ENCODE peak calls at places on chromosomes 4 and X, in five cellular contexts. One of them, this sample, is unnamed.

GRCh38 chrX:65589304-65589703 is 54.7 kb upstream of the LAS1L start:
- DNase-seq in NAMALWA: no peak
- DNase-seq in right lobe of liver: no peak
- DNase-seq in H9: no peak
- DNase-seq in NCI-H1930: no peak
- DNase-seq in this sample: no peak

GRCh38 chr4:154660052-154660451 is 47.6 kb upstream of the FGG start:
- DNase-seq in NAMALWA: no peak
- DNase-seq in right lobe of liver: no peak
- DNase-seq in H9: no peak
- DNase-seq in NCI-H1930: no peak
- DNase-seq in this sample: no peak

GRCh38 chr4:99710020-99710419 is 52.4 kb upstream of the C4orf54 start:
- DNase-seq in NAMALWA: no peak
- DNase-seq in right lobe of liver: no peak
- DNase-seq in H9: no peak
- DNase-seq in NCI-H1930: no peak
- DNase-seq in this sample: no peak

GRCh38 chr4:165635261-165635838 is 237.7 kb upstream of the TLL1 start:
- DNase-seq in NAMALWA: no peak
- DNase-seq in right lobe of liver: no peak
- DNase-seq in H9: no peak
- DNase-seq in NCI-H1930: no peak
- DNase-seq in this sample: no peak

GRCh38 chr4:67568820-67569219 is 10.3 kb downstream of the STAP1 start:
- DNase-seq in NAMALWA: no peak
- DNase-seq in right lobe of liver: no peak
- DNase-seq in H9: no peak
- DNase-seq in NCI-H1930: no peak
- DNase-seq in this sample: no peak

GRCh38 chr4:56410247-56410646 is 23.0 kb upstream of the AASDH start:
- DNase-seq in NAMALWA: no peak
- DNase-seq in right lobe of liver: no peak
- DNase-seq in H9: peak; percentile 59
- DNase-seq in NCI-H1930: peak; percentile 73
- DNase-seq in this sample: peak; percentile 85

GRCh38 chr4:105710012-105710600 is 1.5 kb downstream of the GSTCD start:
- DNase-seq in NAMALWA: no peak
- DNase-seq in right lobe of liver: no peak
- DNase-seq in H9: no peak
- DNase-seq in NCI-H1930: no peak
- DNase-seq in this sample: no peak

GRCh38 chrX:1159515-1159914 is 52.9 kb downstream of the CRLF2 start:
- DNase-seq in NAMALWA: no peak
- DNase-seq in right lobe of liver: no peak
- DNase-seq in H9: no peak
- DNase-seq in NCI-H1930: no peak
- DNase-seq in this sample: no peak

GRCh38 chrX:123756320-123756719 is 23.5 kb upstream of the THOC2 start:
- DNase-seq in NAMALWA: no peak
- DNase-seq in right lobe of liver: no peak
- DNase-seq in H9: no peak
- DNase-seq in NCI-H1930: no peak
- DNase-seq in this sample: no peak

GRCh38 chr4:145299380-145300076 is 119.1 kb upstream of the OTUD4 start:
- DNase-seq in NAMALWA: peak; percentile 79
- DNase-seq in right lobe of liver: no peak
- DNase-seq in H9: no peak
- DNase-seq in NCI-H1930: no peak
- DNase-seq in this sample: peak; percentile 12

GRCh38 chr4:148056879-148057278 is 325.0 kb downstream of the ARHGAP10 start:
- DNase-seq in NAMALWA: peak; percentile 94
- DNase-seq in right lobe of liver: peak; percentile 68
- DNase-seq in H9: peak; percentile 64
- DNase-seq in NCI-H1930: no peak
- DNase-seq in this sample: no peak

GRCh38 chrX:139720136-139720535 is 12.2 kb upstream of the MCF2 start:
- DNase-seq in NAMALWA: no peak
- DNase-seq in right lobe of liver: no peak
- DNase-seq in H9: peak; percentile 50
- DNase-seq in NCI-H1930: no peak
- DNase-seq in this sample: no peak

GRCh38 chr4:55291227-55291629 is 54.8 kb upstream of the SRD5A3 start:
- DNase-seq in NAMALWA: no peak
- DNase-seq in right lobe of liver: no peak
- DNase-seq in H9: no peak
- DNase-seq in NCI-H1930: no peak
- DNase-seq in this sample: peak; percentile 67

GRCh38 chr4:106495498-106495897 is 126.9 kb upstream of the GIMD1 start:
- DNase-seq in NAMALWA: no peak
- DNase-seq in right lobe of liver: no peak
- DNase-seq in H9: no peak
- DNase-seq in NCI-H1930: no peak
- DNase-seq in this sample: no peak

GRCh38 chr4:111639120-111639519 is 506.1 kb upstream of the FAM241A start:
- DNase-seq in NAMALWA: no peak
- DNase-seq in right lobe of liver: no peak
- DNase-seq in H9: no peak
- DNase-seq in NCI-H1930: no peak
- DNase-seq in this sample: no peak

GRCh38 chr4:120319230-120319761 is 252.6 kb upstream of the MAD2L1 start:
- DNase-seq in NAMALWA: no peak
- DNase-seq in right lobe of liver: no peak
- DNase-seq in H9: no peak
- DNase-seq in NCI-H1930: no peak
- DNase-seq in this sample: no peak

GRCh38 chrX:153580700-153581386 is 18.1 kb downstream of the CCNQ start:
- DNase-seq in NAMALWA: no peak
- DNase-seq in right lobe of liver: no peak
- DNase-seq in H9: peak; percentile 61
- DNase-seq in NCI-H1930: no peak
- DNase-seq in this sample: no peak

GRCh38 chr4:70269674-70270073 is 27.3 kb downstream of the CSN3 start:
- DNase-seq in NAMALWA: peak; percentile 45
- DNase-seq in right lobe of liver: no peak
- DNase-seq in H9: no peak
- DNase-seq in NCI-H1930: no peak
- DNase-seq in this sample: no peak

GRCh38 chr4:27234306-27234899 is 373.8 kb downstream of the STIM2 start:
- DNase-seq in NAMALWA: no peak
- DNase-seq in right lobe of liver: no peak
- DNase-seq in H9: no peak
- DNase-seq in NCI-H1930: no peak
- DNase-seq in this sample: no peak

GRCh38 chr4:41216294-41217019 is 2.1 kb upstream of the APBB2 start:
- DNase-seq in NAMALWA: peak; percentile 75
- DNase-seq in right lobe of liver: peak; percentile 90
- DNase-seq in H9: peak; percentile 93
- DNase-seq in NCI-H1930: peak; percentile 84
- DNase-seq in this sample: peak; percentile 45

GRCh38 chrX:1661048-1661921 is 46.4 kb downstream of the ASMT start:
- DNase-seq in NAMALWA: peak; percentile 84
- DNase-seq in right lobe of liver: peak; percentile 66
- DNase-seq in H9: peak; percentile 98
- DNase-seq in NCI-H1930: no peak
- DNase-seq in this sample: no peak

GRCh38 chr4:87258677-87259076 is 38.3 kb upstream of the KLHL8 start:
- DNase-seq in NAMALWA: no peak
- DNase-seq in right lobe of liver: no peak
- DNase-seq in H9: no peak
- DNase-seq in NCI-H1930: no peak
- DNase-seq in this sample: no peak

GRCh38 chr4:120754590-120754989 is 167.9 kb downstream of the PRDM5 start:
- DNase-seq in NAMALWA: no peak
- DNase-seq in right lobe of liver: no peak
- DNase-seq in H9: no peak
- DNase-seq in NCI-H1930: no peak
- DNase-seq in this sample: no peak

GRCh38 chrX:2315434-2315833 is 185.3 kb downstream of the DHRSX start:
- DNase-seq in NAMALWA: no peak
- DNase-seq in right lobe of liver: no peak
- DNase-seq in H9: no peak
- DNase-seq in NCI-H1930: no peak
- DNase-seq in this sample: no peak

GRCh38 chr4:77418333-77418732 is 187.3 kb upstream of the CXCL13 start:
- DNase-seq in NAMALWA: peak; percentile 49
- DNase-seq in right lobe of liver: no peak
- DNase-seq in H9: no peak
- DNase-seq in NCI-H1930: no peak
- DNase-seq in this sample: no peak

GRCh38 chrX:43655961-43656494 is at the start of gene MAOA:
- DNase-seq in NAMALWA: no peak
- DNase-seq in right lobe of liver: peak; percentile 94
- DNase-seq in H9: peak; percentile 53
- DNase-seq in NCI-H1930: no peak
- DNase-seq in this sample: no peak

GRCh38 chr4:84258905-84259830 is 239.9 kb downstream of the NKX6-1 start:
- DNase-seq in NAMALWA: peak; percentile 32
- DNase-seq in right lobe of liver: no peak
- DNase-seq in H9: peak; percentile 55
- DNase-seq in NCI-H1930: no peak
- DNase-seq in this sample: peak; percentile 1

GRCh38 chr4:120049732-120050494 is 16.7 kb downstream of the MAD2L1 start:
- DNase-seq in NAMALWA: peak; percentile 83
- DNase-seq in right lobe of liver: no peak
- DNase-seq in H9: peak; percentile 81
- DNase-seq in NCI-H1930: peak; percentile 73
- DNase-seq in this sample: peak; percentile 86

GRCh38 chr4:38562751-38563198 is 101.2 kb upstream of the KLF3 start:
- DNase-seq in NAMALWA: no peak
- DNase-seq in right lobe of liver: no peak
- DNase-seq in H9: no peak
- DNase-seq in NCI-H1930: no peak
- DNase-seq in this sample: no peak